ENCODE peak calls at places on chromosomes 4 and X, in ten cellular contexts. Q is neuronal stem cell, P is EL, N is BE2C, X is small intestine, F is neural progenitor cell, W is iris pigment epithelial cell, R is H1, G is caudate nucleus, I is EH. B is an unnamed sample.

GRCh38 chr4:153538408-153539057 is 72.4 kb downstream of the TMEM131L start:
- DNase-seq in G (peak; percentile 6), F (no peak), I (peak; percentile 29), P (peak; percentile 15), N (peak; percentile 51), X (no peak), R (no peak), W (no peak), Q (no peak), B (no peak)

GRCh38 chr4:141636771-141637460 is 533 bp downstream of the IL15 start:
- DNase-seq in G (no peak), X (peak; percentile 63), I (peak; percentile 78), F (peak; percentile 66), P (peak; percentile 72), W (peak; percentile 67), N (peak; percentile 67), Q (peak; percentile 39), R (peak; percentile 70), B (peak; percentile 66)

GRCh38 chr4:150656882-150657281 is 74.9 kb downstream of the MAB21L2 start:
- DNase-seq in N (no peak), I (no peak), P (no peak), W (no peak), Q (no peak), R (no peak), X (no peak), F (no peak), G (no peak), B (no peak)

GRCh38 chr4:22688236-22688635 is 4.5 kb upstream of the GBA3 start:
- DNase-seq in I (peak; percentile 59), G (no peak), N (no peak), X (no peak), F (no peak), Q (no peak), R (no peak), P (peak; percentile 25), W (peak; percentile 27), B (no peak)

GRCh38 chr4:56301181-56302076 is 85.9 kb downstream of the AASDH start:
- DNase-seq in R (peak; percentile 76), I (peak; percentile 88), Q (peak; percentile 65), N (peak; percentile 80), F (peak; percentile 84), X (peak; percentile 82), P (peak; percentile 84), G (peak; percentile 44), W (peak; percentile 93), B (peak; percentile 84)

GRCh38 chrX:44344687-44345086 is 1.2 kb upstream of the EFHC2 start:
- DNase-seq in P (no peak), G (no peak), W (no peak), Q (no peak), F (no peak), R (no peak), I (no peak), X (no peak), N (no peak), B (no peak)

GRCh38 chrX:18833071-18833731 is 125.8 kb downstream of the PPEF1 start:
- DNase-seq in I (peak; percentile 4), W (no peak), X (no peak), N (peak; percentile 37), G (no peak), Q (no peak), F (no peak), P (no peak), R (no peak), B (no peak)

GRCh38 chrX:30906726-30907125 is 17.7 kb upstream of the TAB3 start:
- DNase-seq in P (peak; percentile 72), X (no peak), Q (no peak), W (peak; percentile 40), R (no peak), G (no peak), N (no peak), I (peak; percentile 72), F (no peak), B (no peak)

GRCh38 chr4:23904639-23905061 is 14.8 kb upstream of the PPARGC1A start:
- DNase-seq in Q (no peak), N (no peak), X (no peak), P (no peak), G (peak; percentile 6), I (no peak), F (no peak), R (no peak), W (no peak), B (no peak)

GRCh38 chrX:123184858-123185251 is 777 bp downstream of the GRIA3 start:
- DNase-seq in W (no peak), Q (no peak), X (no peak), N (no peak), P (peak; percentile 33), F (peak; percentile 31), I (peak; percentile 54), R (peak; percentile 52), G (peak; percentile 8), B (peak; percentile 52)

GRCh38 chr4:125833-126232 is 1.5 kb downstream of the ZNF718 start:
- DNase-seq in Q (no peak), X (no peak), R (peak; percentile 43), N (peak; percentile 18), G (no peak), P (peak; percentile 13), W (no peak), F (peak; percentile 1), I (no peak), B (peak; percentile 6)

GRCh38 chr4:3304831-3305609 is 12.2 kb downstream of the RGS12 start:
- DNase-seq in F (no peak), W (peak; percentile 22), X (no peak), I (peak; percentile 37), N (peak; percentile 70), Q (no peak), P (peak; percentile 26), G (no peak), R (no peak), B (no peak)

GRCh38 chr4:148056879-148057278 is 325.0 kb downstream of the ARHGAP10 start:
- DNase-seq in R (no peak), G (peak; percentile 21), X (peak; percentile 40), F (peak; percentile 43), P (peak; percentile 69), Q (no peak), N (no peak), W (peak; percentile 86), I (peak; percentile 74), B (no peak)

GRCh38 chr4:15695764-15696163 is 7.1 kb upstream of the BST1 start:
- DNase-seq in N (no peak), P (no peak), X (peak; percentile 46), I (no peak), W (no peak), Q (no peak), R (no peak), G (no peak), F (no peak), B (no peak)

GRCh38 chr4:25767877-25768475 is 94.8 kb downstream of the SEL1L3 start:
- DNase-seq in N (peak; percentile 54), F (peak; percentile 84), P (peak; percentile 60), W (peak; percentile 78), R (no peak), X (peak; percentile 79), I (peak; percentile 75), Q (peak; percentile 72), G (peak; percentile 23), B (peak; percentile 80)

GRCh38 chrX:24956828-24957227 is 58.9 kb downstream of the ARX start:
- DNase-seq in W (peak; percentile 3), G (no peak), N (peak; percentile 6), X (no peak), Q (no peak), R (no peak), F (no peak), P (peak; percentile 14), I (peak; percentile 20), B (no peak)

GRCh38 chrX:71637848-71638247 is 19.5 kb upstream of the CXCR3 start:
- DNase-seq in G (no peak), N (no peak), I (peak; percentile 71), W (peak; percentile 64), P (peak; percentile 53), F (no peak), X (no peak), R (no peak), Q (no peak), B (no peak)

GRCh38 chr4:41380758-41381157 is 124.0 kb downstream of the UCHL1 start:
- DNase-seq in N (no peak), G (no peak), R (no peak), F (no peak), X (no peak), P (no peak), W (peak; percentile 40), I (peak; percentile 37), Q (no peak), B (no peak)

GRCh38 chr4:176404591-176404990 is 84.8 kb downstream of the SPCS3 start:
- DNase-seq in F (no peak), P (peak; percentile 62), X (no peak), R (no peak), N (no peak), Q (no peak), G (no peak), W (peak; percentile 87), I (peak; percentile 54), B (peak; percentile 29)

GRCh38 chr4:24248674-24249644 is 335.4 kb downstream of the DHX15 start:
- DNase-seq in F (peak; percentile 34), R (no peak), N (no peak), P (no peak), Q (no peak), X (peak; percentile 35), W (no peak), G (no peak), I (no peak), B (peak; percentile 9)